ENCODE peak calls at places on chromosome 17, in six cellular contexts. One of them, this sample, is unnamed. For H3K4me1, the result is how much of the 10 kb centered on the place peaks cover.

GRCh38 chr17:78390241-78391050 is 12.0 kb downstream of the PGS1 start:
- DNase-seq in left ventricle myocardium inferior: no peak
- DNase-seq in lung: no peak
- DNase-seq in heart right ventricle: peak
- DNase-seq in CD4-positive, CD25-positive, alpha-beta regulatory T cell: no peak
- DNase-seq in fibroblast of lung: peak
- DNase-seq in this sample: no peak

GRCh38 chr17:16527298-16527697 is 35.3 kb upstream of the LRRC75A start:
- DNase-seq in lung: no peak
- DNase-seq in heart right ventricle: no peak
- DNase-seq in fibroblast of lung: no peak
- DNase-seq in CD4-positive, CD25-positive, alpha-beta regulatory T cell: no peak
- DNase-seq in left ventricle myocardium inferior: no peak
- DNase-seq in this sample: no peak

GRCh38 chr17:79563237-79564013 is 47.4 kb downstream of the RBFOX3 start:
- DNase-seq in CD4-positive, CD25-positive, alpha-beta regulatory T cell: no peak
- DNase-seq in lung: no peak
- DNase-seq in left ventricle myocardium inferior: no peak
- DNase-seq in heart right ventricle: no peak
- DNase-seq in fibroblast of lung: no peak
- DNase-seq in this sample: no peak

GRCh38 chr17:80826955-80827645 is 164.5 kb upstream of the CHMP6 start:
- DNase-seq in CD4-positive, CD25-positive, alpha-beta regulatory T cell: no peak
- DNase-seq in heart right ventricle: peak
- DNase-seq in lung: no peak
- DNase-seq in fibroblast of lung: peak
- DNase-seq in left ventricle myocardium inferior: no peak
- DNase-seq in this sample: no peak

GRCh38 chr17:33962857-33963655 is 292.0 kb upstream of the CCL2 start:
- DNase-seq in lung: no peak
- DNase-seq in CD4-positive, CD25-positive, alpha-beta regulatory T cell: no peak
- DNase-seq in left ventricle myocardium inferior: peak
- DNase-seq in fibroblast of lung: no peak
- DNase-seq in heart right ventricle: no peak
- DNase-seq in this sample: no peak

GRCh38 chr17:82321947-82322466 is 4.6 kb upstream of the CD7 start:
- DNase-seq in fibroblast of lung: no peak
- DNase-seq in lung: no peak
- DNase-seq in left ventricle myocardium inferior: no peak
- DNase-seq in heart right ventricle: no peak
- DNase-seq in CD4-positive, CD25-positive, alpha-beta regulatory T cell: no peak
- DNase-seq in this sample: no peak

GRCh38 chr17:40304464-40304863 is 4.5 kb upstream of the RARA start:
- DNase-seq in left ventricle myocardium inferior: no peak
- DNase-seq in heart right ventricle: no peak
- DNase-seq in lung: no peak
- DNase-seq in fibroblast of lung: peak
- DNase-seq in CD4-positive, CD25-positive, alpha-beta regulatory T cell: no peak
- DNase-seq in this sample: no peak

GRCh38 chr17:42456223-42457106 is 2.2 kb upstream of the ATP6V0A1 start:
- DNase-seq in CD4-positive, CD25-positive, alpha-beta regulatory T cell: no peak
- DNase-seq in fibroblast of lung: peak
- DNase-seq in heart right ventricle: no peak
- DNase-seq in lung: no peak
- DNase-seq in left ventricle myocardium inferior: no peak
- DNase-seq in this sample: no peak

GRCh38 chr17:60154616-60155426 is 5.0 kb downstream of the CA4 start:
- DNase-seq in lung: no peak
- DNase-seq in fibroblast of lung: peak
- DNase-seq in heart right ventricle: peak
- DNase-seq in left ventricle myocardium inferior: no peak
- DNase-seq in CD4-positive, CD25-positive, alpha-beta regulatory T cell: no peak
- DNase-seq in this sample: no peak

GRCh38 chr17:37527249-37527851 is 37.7 kb downstream of the DUSP14 start:
- DNase-seq in CD4-positive, CD25-positive, alpha-beta regulatory T cell: no peak
- DNase-seq in fibroblast of lung: peak
- DNase-seq in left ventricle myocardium inferior: no peak
- DNase-seq in heart right ventricle: no peak
- DNase-seq in lung: no peak
- DNase-seq in this sample: no peak

GRCh38 chr17:41784207-41784744 is 2.2 kb downstream of the JUP start:
- DNase-seq in CD4-positive, CD25-positive, alpha-beta regulatory T cell: no peak
- DNase-seq in heart right ventricle: peak
- DNase-seq in lung: peak
- DNase-seq in fibroblast of lung: peak
- DNase-seq in left ventricle myocardium inferior: peak
- DNase-seq in this sample: no peak

GRCh38 chr17:32355649-32356377 is 5.9 kb downstream of the ZNF207 start:
- DNase-seq in left ventricle myocardium inferior: no peak
- DNase-seq in fibroblast of lung: no peak
- DNase-seq in CD4-positive, CD25-positive, alpha-beta regulatory T cell: no peak
- DNase-seq in lung: no peak
- DNase-seq in heart right ventricle: no peak
- DNase-seq in this sample: no peak

DNA sequence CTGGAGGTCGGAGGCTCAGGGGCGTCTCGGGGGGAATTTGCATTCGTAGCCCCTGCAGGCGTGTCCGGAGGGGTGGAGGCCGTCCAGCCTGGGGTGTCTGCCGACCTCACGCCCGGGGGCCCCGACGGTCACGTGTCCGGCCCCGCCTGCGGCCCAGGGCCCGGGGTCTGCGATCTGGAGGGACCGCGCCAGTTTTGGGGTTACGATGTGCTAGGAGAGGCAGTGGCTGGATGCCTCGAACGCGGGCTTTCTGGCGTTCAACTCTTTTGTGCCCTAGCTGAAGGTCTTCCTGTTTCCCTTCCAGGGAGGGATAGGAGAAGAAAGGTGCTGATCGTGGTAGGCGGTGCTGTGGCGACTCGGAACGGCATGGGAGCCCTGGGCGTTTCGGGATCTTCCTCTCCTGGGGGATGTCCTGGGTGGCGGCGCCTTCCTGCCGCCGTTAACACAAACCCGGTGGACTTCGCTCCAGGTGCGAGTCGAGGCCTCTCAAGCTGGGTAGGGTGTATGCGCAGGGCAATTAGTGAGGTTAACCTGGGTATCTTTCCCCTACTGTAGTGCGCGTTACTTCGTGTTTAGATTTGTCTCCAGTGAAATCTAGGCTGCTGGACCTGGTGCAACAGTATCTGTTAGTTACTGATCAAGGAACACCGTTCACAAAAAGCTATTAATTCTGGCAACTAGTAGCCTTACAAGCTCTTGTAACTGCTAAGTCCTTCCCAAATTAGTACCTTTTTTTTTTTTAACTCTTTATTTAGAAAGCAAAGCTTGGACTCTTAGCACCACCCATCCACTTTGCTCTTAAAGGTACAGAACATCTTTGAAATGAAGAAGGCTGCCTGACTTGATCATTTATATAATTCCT is 1.3 kb downstream of the AKAP1 start:
- DNase-seq in heart right ventricle: no peak
- DNase-seq in fibroblast of lung: no peak
- DNase-seq in lung: no peak
- DNase-seq in CD4-positive, CD25-positive, alpha-beta regulatory T cell: peak
- DNase-seq in left ventricle myocardium inferior: no peak
- DNase-seq in this sample: no peak
- H3K4me1 ChIP-seq in heart right ventricle: under half
- H3K4me1 ChIP-seq in fibroblast of lung: under half
- H3K4me1 ChIP-seq in lung: under half
- H3K4me1 ChIP-seq in CD4-positive, CD25-positive, alpha-beta regulatory T cell: under half
- H3K4me1 ChIP-seq in left ventricle myocardium inferior: half or more
- H3K4me1 ChIP-seq in this sample: under half

DNA sequence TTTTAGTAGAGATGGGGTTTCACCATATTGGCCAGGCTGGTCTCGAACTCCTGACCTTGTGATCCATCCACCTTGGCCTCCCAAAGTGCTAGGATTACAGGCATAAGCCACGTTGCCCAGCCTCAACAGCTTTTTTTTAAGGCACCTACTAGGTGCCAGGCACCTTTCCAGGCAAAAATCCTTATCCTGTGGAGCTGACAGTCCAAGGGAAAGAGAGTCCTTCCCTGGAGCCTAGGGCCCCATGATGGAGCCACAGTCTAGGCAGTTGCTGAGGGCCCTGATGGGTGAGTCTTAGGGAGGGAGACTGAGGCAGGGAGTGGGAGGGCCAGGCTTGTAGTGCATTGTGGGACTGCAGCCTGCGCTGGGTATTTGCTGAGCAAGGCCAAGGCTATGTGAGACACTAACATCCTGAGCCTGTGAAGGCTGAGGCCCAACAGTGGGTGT is 79.6 kb upstream of the TOB1 start:
- DNase-seq in lung: no peak
- DNase-seq in CD4-positive, CD25-positive, alpha-beta regulatory T cell: no peak
- DNase-seq in left ventricle myocardium inferior: no peak
- DNase-seq in fibroblast of lung: no peak
- DNase-seq in heart right ventricle: no peak
- DNase-seq in this sample: no peak
- H3K4me1 ChIP-seq in lung: under half
- H3K4me1 ChIP-seq in CD4-positive, CD25-positive, alpha-beta regulatory T cell: half or more
- H3K4me1 ChIP-seq in left ventricle myocardium inferior: half or more
- H3K4me1 ChIP-seq in fibroblast of lung: under half
- H3K4me1 ChIP-seq in heart right ventricle: under half
- H3K4me1 ChIP-seq in this sample: under half

DNA sequence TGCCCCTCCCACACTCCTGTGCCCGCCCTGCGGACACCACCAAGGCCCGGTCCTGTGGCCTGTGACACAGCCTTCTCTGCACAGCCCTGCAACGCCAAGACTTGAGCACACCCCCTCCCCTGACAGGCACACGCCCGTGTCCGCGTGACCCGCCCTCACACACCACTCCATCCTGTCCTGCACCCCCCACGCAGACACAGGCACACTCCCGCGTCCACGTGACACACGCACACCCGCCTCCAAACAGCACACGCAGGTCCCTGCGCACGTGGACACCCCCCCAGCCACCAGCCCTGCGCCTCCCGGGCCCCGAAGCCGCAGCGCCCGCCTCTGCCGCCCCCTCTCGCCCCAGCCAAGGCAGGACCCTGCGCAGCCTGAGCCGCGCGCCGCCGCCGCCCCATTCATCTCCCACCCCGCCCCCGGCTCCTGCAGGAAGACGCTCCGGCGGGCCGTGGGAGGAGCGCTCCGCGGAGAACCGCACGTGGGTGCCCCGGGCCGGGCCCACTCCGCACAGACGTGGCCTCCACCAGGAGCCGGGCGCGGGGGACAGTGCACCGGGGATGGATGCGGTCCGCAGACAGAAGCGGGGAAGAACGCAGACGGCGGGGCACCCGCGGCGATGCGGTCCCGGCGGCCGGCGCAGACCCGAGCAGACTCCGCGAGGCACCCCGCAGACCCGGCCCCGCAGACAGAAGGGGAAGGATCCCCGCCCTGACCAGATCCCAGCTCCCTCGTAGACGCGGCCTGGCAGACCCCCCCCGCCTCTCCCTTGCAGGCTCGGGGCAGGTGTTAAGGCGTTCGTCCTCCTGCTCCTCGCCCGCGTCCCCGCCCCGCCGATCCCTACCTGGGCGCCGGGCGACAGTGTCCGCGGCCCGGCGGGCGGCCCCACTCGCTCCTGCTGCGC is 506 bp downstream of the CAMKK1 start:
- DNase-seq in fibroblast of lung: peak
- DNase-seq in CD4-positive, CD25-positive, alpha-beta regulatory T cell: peak
- DNase-seq in lung: peak
- DNase-seq in left ventricle myocardium inferior: peak
- DNase-seq in heart right ventricle: peak
- DNase-seq in this sample: peak
- H3K4me1 ChIP-seq in fibroblast of lung: under half
- H3K4me1 ChIP-seq in CD4-positive, CD25-positive, alpha-beta regulatory T cell: under half
- H3K4me1 ChIP-seq in lung: under half
- H3K4me1 ChIP-seq in left ventricle myocardium inferior: half or more
- H3K4me1 ChIP-seq in heart right ventricle: half or more
- H3K4me1 ChIP-seq in this sample: under half

DNA sequence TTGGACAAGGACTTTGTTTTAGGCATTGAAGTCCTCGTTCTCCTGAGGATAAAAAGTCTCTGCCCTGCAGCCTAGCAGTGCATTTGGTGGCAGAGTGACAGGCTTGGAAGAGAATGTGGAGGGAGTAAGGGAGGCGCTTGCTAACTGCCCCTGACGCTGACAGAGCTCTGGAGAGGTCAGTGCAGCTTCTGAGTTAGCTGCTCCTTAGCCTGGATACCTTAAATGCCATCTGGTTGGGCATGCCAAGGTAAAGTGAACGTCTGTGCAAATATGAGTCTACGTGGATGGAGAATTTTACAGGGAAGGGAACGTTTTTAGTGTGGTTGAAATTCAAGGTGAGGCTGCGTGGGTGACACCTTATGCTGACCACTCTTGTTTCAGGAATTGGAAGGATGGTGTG is 44.4 kb downstream of the SEC14L1 start:
- DNase-seq in left ventricle myocardium inferior: no peak
- DNase-seq in fibroblast of lung: no peak
- DNase-seq in CD4-positive, CD25-positive, alpha-beta regulatory T cell: no peak
- DNase-seq in heart right ventricle: no peak
- DNase-seq in lung: no peak
- DNase-seq in this sample: no peak
- H3K4me1 ChIP-seq in left ventricle myocardium inferior: half or more
- H3K4me1 ChIP-seq in fibroblast of lung: under half
- H3K4me1 ChIP-seq in CD4-positive, CD25-positive, alpha-beta regulatory T cell: half or more
- H3K4me1 ChIP-seq in heart right ventricle: half or more
- H3K4me1 ChIP-seq in lung: under half
- H3K4me1 ChIP-seq in this sample: half or more

DNA sequence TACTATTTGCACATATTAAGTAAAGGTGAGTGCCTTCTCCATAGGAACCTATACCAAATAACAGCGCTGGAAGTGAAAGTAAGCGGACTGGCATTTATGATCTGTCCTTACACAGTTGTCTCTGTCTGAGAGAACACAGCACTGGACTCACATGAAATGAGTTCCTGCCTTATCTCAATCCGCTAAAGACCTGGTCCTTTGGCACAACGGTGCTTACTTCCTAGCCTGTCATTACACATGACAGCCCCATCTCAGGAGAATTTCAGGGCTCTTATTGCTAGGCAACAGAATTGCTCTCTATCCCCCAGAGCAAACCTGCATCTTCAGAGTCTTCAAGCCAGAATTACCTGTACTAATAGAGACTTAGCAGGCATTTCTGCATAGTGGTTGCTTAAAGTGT is 4.3 kb downstream of the KCNJ2 start:
- DNase-seq in CD4-positive, CD25-positive, alpha-beta regulatory T cell: no peak
- DNase-seq in heart right ventricle: peak
- DNase-seq in left ventricle myocardium inferior: no peak
- DNase-seq in fibroblast of lung: no peak
- DNase-seq in lung: no peak
- DNase-seq in this sample: no peak
- H3K4me1 ChIP-seq in CD4-positive, CD25-positive, alpha-beta regulatory T cell: under half
- H3K4me1 ChIP-seq in heart right ventricle: under half
- H3K4me1 ChIP-seq in left ventricle myocardium inferior: half or more
- H3K4me1 ChIP-seq in fibroblast of lung: under half
- H3K4me1 ChIP-seq in lung: under half
- H3K4me1 ChIP-seq in this sample: under half